ENCODE peak calls at places on chromosomes 6 and 20, in seven cellular contexts. G is HCT116, J is BJ, O is cardiac muscle cell, U is AG10803, B is astrocyte, A is fibroblast of the aortic adventitia. Q is an unnamed sample.

GRCh38 chr6:158285321-158285960 is 26.8 kb upstream of the TULP4 start:
- DNase-seq in G (no peak), J (no peak), O (peak), U (peak), B (peak), A (peak), Q (no peak)

GRCh38 chr20:572752-573151 is 29.2 kb upstream of the CSNK2A1 start:
- DNase-seq in G (no peak), J (no peak), O (no peak), U (no peak), B (no peak), A (no peak), Q (no peak)

GRCh38 chr6:12148841-12149240 is 136.7 kb downstream of the HIVEP1 start:
- DNase-seq in G (no peak), J (no peak), O (no peak), U (peak), B (peak), A (no peak), Q (no peak)

GRCh38 chr6:160238234-160238633 is 20.4 kb downstream of the SLC22A2 start:
- DNase-seq in G (no peak), J (no peak), O (no peak), U (no peak), B (no peak), A (no peak), Q (no peak)

GRCh38 chr6:169086020-169086419 is 167.6 kb downstream of the THBS2 start:
- DNase-seq in G (peak), J (no peak), O (no peak), U (no peak), B (peak), A (no peak), Q (no peak)

GRCh38 chr20:45456632-45457031 is 12.9 kb upstream of the WFDC2 start:
- DNase-seq in G (peak), J (no peak), O (peak), U (no peak), B (no peak), A (no peak), Q (no peak)

GRCh38 chr6:41647061-41647511 is 8.8 kb downstream of the MDFI start:
- DNase-seq in G (no peak), J (no peak), O (no peak), U (no peak), B (no peak), A (no peak), Q (no peak)

GRCh38 chr6:141151710-141152417 is 980.9 kb upstream of the GJE1 start:
- DNase-seq in G (no peak), J (no peak), O (no peak), U (no peak), B (no peak), A (no peak), Q (no peak)

GRCh38 chr20:652611-653109 is 340 bp downstream of the SRXN1 start:
- DNase-seq in G (no peak), J (no peak), O (peak), U (no peak), B (peak), A (peak), Q (no peak)

GRCh38 chr6:157530724-157531168 is 149.8 kb downstream of the ZDHHC14 start:
- DNase-seq in G (no peak), J (no peak), O (no peak), U (no peak), B (no peak), A (no peak), Q (no peak)

GRCh38 chr6:52115891-52116604 is 28.6 kb upstream of the PKHD1 start:
- DNase-seq in G (no peak), J (no peak), O (no peak), U (no peak), B (no peak), A (no peak), Q (no peak)

GRCh38 chr20:19758888-19759331 is 852 bp downstream of the RIN2 start:
- DNase-seq in G (no peak), J (no peak), O (peak), U (peak), B (peak), A (peak), Q (no peak)

GRCh38 chr20:19304389-19304788 is 91.9 kb downstream of the SLC24A3 start:
- DNase-seq in G (no peak), J (no peak), O (no peak), U (no peak), B (no peak), A (no peak), Q (no peak)

GRCh38 chr6:148973809-148974208 is 227.0 kb downstream of the UST start:
- DNase-seq in G (peak), J (no peak), O (peak), U (peak), B (no peak), A (peak), Q (no peak)
- TF ChIP-seq CTCF in G (no peak), J (peak), O (peak), U (peak), B (peak), A (peak), Q (peak)

GRCh38 chr20:3812259-3812681 is 8.1 kb upstream of the AP5S1 start:
- DNase-seq in G (no peak), J (no peak), O (no peak), U (no peak), B (no peak), A (no peak), Q (no peak)

GRCh38 chr20:3808141-3808479 is 12.0 kb downstream of the CDC25B start:
- DNase-seq in G (peak), J (peak), O (peak), U (peak), B (peak), A (peak), Q (peak)

GRCh38 chr20:3805594-3806264 is 9.6 kb downstream of the CDC25B start:
- DNase-seq in G (no peak), J (no peak), O (peak), U (peak), B (peak), A (peak), Q (no peak)

GRCh38 chr20:3811421-3812258 is 8.7 kb upstream of the AP5S1 start:
- DNase-seq in G (peak), J (peak), O (peak), U (peak), B (peak), A (peak), Q (peak)

GRCh38 chr20:3808544-3808943 is 11.8 kb upstream of the AP5S1 start:
- DNase-seq in G (no peak), J (no peak), O (no peak), U (no peak), B (no peak), A (no peak), Q (no peak)
- H3K4me3 ChIP-seq in G (no peak), J (no peak), O (no peak), U (no peak), B (no peak), A (peak), Q (no peak)

GRCh38 chr6:98775205-98775604 is 59.2 kb upstream of the POU3F2 start:
- DNase-seq in G (no peak), J (no peak), O (no peak), U (no peak), B (no peak), A (no peak), Q (no peak)

GRCh38 chr6:98764378-98764911 is 69.9 kb upstream of the POU3F2 start:
- DNase-seq in G (no peak), J (no peak), O (no peak), U (no peak), B (peak), A (peak), Q (no peak)

GRCh38 chr6:98769546-98769945 is 64.8 kb upstream of the POU3F2 start:
- DNase-seq in G (peak), J (no peak), O (peak), U (no peak), B (peak), A (peak), Q (no peak)
- TF ChIP-seq CTCF in G (peak), J (no peak), O (no peak), U (peak), B (peak), A (no peak), Q (peak)

DNA sequence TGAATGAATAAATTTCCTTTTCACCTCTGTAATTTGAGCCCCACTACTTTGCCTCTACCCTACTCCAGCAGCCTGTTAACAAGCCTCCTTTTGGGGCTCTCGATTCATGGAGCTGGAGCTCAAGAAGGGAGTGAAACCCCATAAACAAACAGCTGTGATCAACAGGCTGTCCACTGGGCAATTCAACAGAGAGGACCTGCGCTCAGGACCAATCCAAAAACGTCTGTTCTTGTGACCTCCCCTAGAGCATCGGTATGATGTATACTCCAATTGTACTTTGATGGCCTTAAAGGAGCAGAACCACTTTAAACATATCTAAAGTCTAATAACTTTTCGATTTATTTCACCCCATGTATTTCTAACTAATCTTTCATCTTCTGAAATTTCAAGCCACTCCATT is 37.4 kb downstream of the HIVEP2 start:
- DNase-seq in G (no peak), J (no peak), O (no peak), U (no peak), B (no peak), A (no peak), Q (no peak)
- H3K4me3 ChIP-seq in G (no peak), J (no peak), O (no peak), U (no peak), B (no peak), A (no peak), Q (no peak)

GRCh38 chr6:44001318-44001868 is 125.9 kb downstream of the MRPL14 start:
- DNase-seq in G (peak), J (no peak), O (peak), U (peak), B (no peak), A (no peak), Q (no peak)
- TF ChIP-seq CTCF in G (no peak), J (peak), O (peak), U (peak), B (peak), A (peak), Q (peak)

GRCh38 chr20:24148372-24148771 is 159.8 kb upstream of the GGTLC1 start:
- DNase-seq in G (no peak), J (no peak), O (no peak), U (no peak), B (no peak), A (no peak), Q (no peak)
- H3K4me3 ChIP-seq in G (no peak), J (no peak), O (no peak), U (no peak), B (no peak), A (no peak), Q (no peak)

DNA sequence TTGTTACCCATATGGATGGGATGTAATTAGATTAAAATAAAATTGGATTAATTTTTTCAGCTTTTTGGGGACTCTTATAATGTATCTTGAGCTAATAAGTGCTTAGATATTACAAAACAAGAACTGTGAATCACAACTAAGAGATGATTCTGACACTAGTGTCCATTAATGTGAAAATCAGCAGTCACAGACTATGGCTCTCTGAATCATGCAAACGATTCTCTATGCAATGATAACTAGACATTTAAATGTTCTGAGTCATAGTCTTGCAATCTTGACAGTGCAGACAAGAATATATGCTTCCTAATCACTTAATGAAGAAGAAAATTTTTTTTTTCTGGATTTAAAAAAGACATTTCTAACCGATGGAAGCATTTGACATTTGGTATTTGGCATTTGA is 82.2 kb upstream of the OPRM1 start:
- DNase-seq in G (no peak), J (no peak), O (peak), U (peak), B (peak), A (no peak), Q (no peak)
- TF ChIP-seq CTCF in G (no peak), J (no peak), O (no peak), U (no peak), B (no peak), A (no peak), Q (no peak)

DNA sequence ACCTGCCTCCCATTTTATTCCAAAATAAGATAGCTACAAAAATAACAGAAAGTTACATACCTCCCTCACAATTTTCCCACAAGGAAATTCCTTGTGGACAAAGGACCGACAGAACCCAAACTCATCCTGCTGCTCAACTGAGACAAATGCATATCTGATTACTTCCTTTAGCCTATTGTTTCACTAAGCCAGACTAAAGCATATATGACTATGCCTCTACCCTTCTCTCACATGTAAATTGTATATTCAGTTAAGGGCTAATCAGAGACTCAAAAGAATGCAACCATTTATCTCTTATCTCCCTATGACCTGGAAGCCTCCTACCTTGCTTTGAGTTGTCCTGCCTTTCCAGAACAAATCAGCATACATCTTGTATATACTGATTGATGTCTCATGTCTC is 72.1 kb downstream of the MANEA start:
- DNase-seq in G (no peak), J (no peak), O (no peak), U (no peak), B (no peak), A (no peak), Q (no peak)
- H3K4me3 ChIP-seq in G (no peak), J (no peak), O (no peak), U (no peak), B (no peak), A (no peak), Q (no peak)

Q was measured in HFF-Myc.